ENCODE peak calls at places on chromosomes 3 and 15, in ten cellular contexts. One of them, this sample, is unnamed.

GRCh38 chr3:14620512-14620911 is 31.1 kb upstream of the CCDC174 start:
- DNase-seq in heart left ventricle: no peak
- DNase-seq in natural killer cell: no peak
- DNase-seq in HFF-Myc: no peak
- DNase-seq in endodermal cell: peak; percentile 80
- DNase-seq in fibroblast of lung: no peak
- DNase-seq in breast epithelium: no peak
- DNase-seq in colonic mucosa: no peak
- DNase-seq in tibial nerve: no peak
- DNase-seq in A549: no peak
- DNase-seq in this sample: no peak

GRCh38 chr3:138593488-138594149 is 441 bp downstream of the CEP70 start:
- DNase-seq in colonic mucosa: peak; percentile 35
- DNase-seq in fibroblast of lung: no peak
- DNase-seq in tibial nerve: no peak
- DNase-seq in endodermal cell: peak; percentile 73
- DNase-seq in HFF-Myc: no peak
- DNase-seq in heart left ventricle: no peak
- DNase-seq in breast epithelium: no peak
- DNase-seq in A549: no peak
- DNase-seq in natural killer cell: no peak
- DNase-seq in this sample: no peak

GRCh38 chr3:151816091-151816604 is 2.2 kb downstream of the AADAC start:
- DNase-seq in natural killer cell: no peak
- DNase-seq in breast epithelium: no peak
- DNase-seq in tibial nerve: no peak
- DNase-seq in A549: peak; percentile 72
- DNase-seq in HFF-Myc: no peak
- DNase-seq in endodermal cell: peak; percentile 52
- DNase-seq in colonic mucosa: peak; percentile 27
- DNase-seq in fibroblast of lung: peak; percentile 83
- DNase-seq in heart left ventricle: no peak
- DNase-seq in this sample: no peak

GRCh38 chr3:125202197-125202596 is 10.4 kb downstream of the SLC12A8 start:
- DNase-seq in heart left ventricle: no peak
- DNase-seq in fibroblast of lung: no peak
- DNase-seq in A549: peak; percentile 19
- DNase-seq in tibial nerve: no peak
- DNase-seq in colonic mucosa: no peak
- DNase-seq in HFF-Myc: no peak
- DNase-seq in natural killer cell: no peak
- DNase-seq in breast epithelium: no peak
- DNase-seq in endodermal cell: no peak
- DNase-seq in this sample: peak; percentile 58

GRCh38 chr3:190346541-190346940 is 24.3 kb upstream of the CLDN1 start:
- DNase-seq in breast epithelium: no peak
- DNase-seq in colonic mucosa: no peak
- DNase-seq in endodermal cell: no peak
- DNase-seq in tibial nerve: no peak
- DNase-seq in A549: no peak
- DNase-seq in natural killer cell: no peak
- DNase-seq in heart left ventricle: no peak
- DNase-seq in fibroblast of lung: peak; percentile 39
- DNase-seq in HFF-Myc: no peak
- DNase-seq in this sample: no peak

GRCh38 chr15:65821070-65821469 is 29.0 kb upstream of the DENND4A start:
- DNase-seq in A549: no peak
- DNase-seq in breast epithelium: no peak
- DNase-seq in heart left ventricle: no peak
- DNase-seq in endodermal cell: no peak
- DNase-seq in HFF-Myc: no peak
- DNase-seq in tibial nerve: no peak
- DNase-seq in natural killer cell: no peak
- DNase-seq in colonic mucosa: no peak
- DNase-seq in fibroblast of lung: no peak
- DNase-seq in this sample: peak; percentile 28

GRCh38 chr3:113623827-113624226 is 72.6 kb downstream of the USF3 start:
- DNase-seq in colonic mucosa: no peak
- DNase-seq in HFF-Myc: no peak
- DNase-seq in A549: no peak
- DNase-seq in endodermal cell: no peak
- DNase-seq in natural killer cell: no peak
- DNase-seq in tibial nerve: no peak
- DNase-seq in heart left ventricle: no peak
- DNase-seq in fibroblast of lung: no peak
- DNase-seq in breast epithelium: no peak
- DNase-seq in this sample: no peak

GRCh38 chr3:124467980-124468902 is 262.0 kb upstream of the UMPS start:
- DNase-seq in tibial nerve: peak; percentile 10
- DNase-seq in heart left ventricle: peak; percentile 15
- DNase-seq in natural killer cell: no peak
- DNase-seq in endodermal cell: peak; percentile 90
- DNase-seq in colonic mucosa: peak; percentile 60
- DNase-seq in fibroblast of lung: peak; percentile 26
- DNase-seq in HFF-Myc: no peak
- DNase-seq in A549: peak; percentile 44
- DNase-seq in breast epithelium: no peak
- DNase-seq in this sample: peak; percentile 68

GRCh38 chr3:13121553-13122001 is 48.3 kb upstream of the IQSEC1 start:
- DNase-seq in A549: no peak
- DNase-seq in fibroblast of lung: no peak
- DNase-seq in colonic mucosa: no peak
- DNase-seq in HFF-Myc: no peak
- DNase-seq in endodermal cell: peak; percentile 81
- DNase-seq in natural killer cell: no peak
- DNase-seq in heart left ventricle: no peak
- DNase-seq in tibial nerve: no peak
- DNase-seq in breast epithelium: no peak
- DNase-seq in this sample: no peak

GRCh38 chr3:52792413-52792812 is 2.2 kb upstream of the ITIH3 start:
- DNase-seq in heart left ventricle: no peak
- DNase-seq in tibial nerve: no peak
- DNase-seq in natural killer cell: no peak
- DNase-seq in colonic mucosa: no peak
- DNase-seq in HFF-Myc: no peak
- DNase-seq in fibroblast of lung: no peak
- DNase-seq in A549: no peak
- DNase-seq in endodermal cell: peak; percentile 82
- DNase-seq in breast epithelium: no peak
- DNase-seq in this sample: no peak
- TF ChIP-seq CTCF in heart left ventricle: no peak
- TF ChIP-seq CTCF in tibial nerve: no peak
- TF ChIP-seq CTCF in natural killer cell: no peak
- TF ChIP-seq CTCF in colonic mucosa: no peak
- TF ChIP-seq CTCF in HFF-Myc: peak; percentile 28
- TF ChIP-seq CTCF in fibroblast of lung: no peak
- TF ChIP-seq CTCF in A549: no peak
- TF ChIP-seq CTCF in endodermal cell: peak; percentile 77
- TF ChIP-seq CTCF in breast epithelium: no peak
- TF ChIP-seq CTCF in this sample: no peak

GRCh38 chr3:19471147-19471546 is 322.8 kb downstream of the KCNH8 start:
- DNase-seq in tibial nerve: no peak
- DNase-seq in heart left ventricle: no peak
- DNase-seq in breast epithelium: no peak
- DNase-seq in HFF-Myc: no peak
- DNase-seq in natural killer cell: no peak
- DNase-seq in A549: no peak
- DNase-seq in fibroblast of lung: no peak
- DNase-seq in colonic mucosa: no peak
- DNase-seq in endodermal cell: no peak
- DNase-seq in this sample: no peak

GRCh38 chr3:19474169-19474568 is 325.9 kb downstream of the KCNH8 start:
- DNase-seq in endodermal cell: no peak
- DNase-seq in A549: no peak
- DNase-seq in fibroblast of lung: no peak
- DNase-seq in tibial nerve: no peak
- DNase-seq in HFF-Myc: no peak
- DNase-seq in breast epithelium: no peak
- DNase-seq in colonic mucosa: no peak
- DNase-seq in heart left ventricle: no peak
- DNase-seq in natural killer cell: no peak
- DNase-seq in this sample: no peak

DNA sequence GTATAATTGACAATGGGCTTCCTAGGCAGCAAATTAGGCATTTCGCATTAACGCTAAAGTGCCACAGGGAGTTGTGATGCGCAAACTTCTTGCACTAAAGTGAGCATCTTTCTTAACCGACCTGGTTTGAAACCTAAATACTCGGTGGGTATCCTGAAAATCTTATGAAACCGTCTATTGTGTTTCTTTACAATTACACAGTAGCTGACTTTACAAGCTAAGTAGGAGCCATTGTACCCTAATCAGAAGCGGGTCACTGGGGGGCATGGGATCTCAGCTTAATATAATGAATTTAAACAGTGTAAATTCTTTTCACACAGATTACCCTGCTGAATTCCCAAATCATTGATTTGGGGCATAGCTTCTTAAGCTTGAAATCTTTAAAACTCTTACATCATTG is 328.0 kb downstream of the KCNH8 start:
- DNase-seq in colonic mucosa: no peak
- DNase-seq in breast epithelium: no peak
- DNase-seq in fibroblast of lung: no peak
- DNase-seq in heart left ventricle: no peak
- DNase-seq in natural killer cell: no peak
- DNase-seq in HFF-Myc: no peak
- DNase-seq in A549: no peak
- DNase-seq in tibial nerve: no peak
- DNase-seq in endodermal cell: no peak
- DNase-seq in this sample: no peak
- TF ChIP-seq CTCF in colonic mucosa: no peak
- TF ChIP-seq CTCF in breast epithelium: no peak
- TF ChIP-seq CTCF in fibroblast of lung: no peak
- TF ChIP-seq CTCF in heart left ventricle: no peak
- TF ChIP-seq CTCF in natural killer cell: no peak
- TF ChIP-seq CTCF in HFF-Myc: no peak
- TF ChIP-seq CTCF in A549: no peak
- TF ChIP-seq CTCF in tibial nerve: no peak
- TF ChIP-seq CTCF in endodermal cell: no peak
- TF ChIP-seq CTCF in this sample: no peak

DNA sequence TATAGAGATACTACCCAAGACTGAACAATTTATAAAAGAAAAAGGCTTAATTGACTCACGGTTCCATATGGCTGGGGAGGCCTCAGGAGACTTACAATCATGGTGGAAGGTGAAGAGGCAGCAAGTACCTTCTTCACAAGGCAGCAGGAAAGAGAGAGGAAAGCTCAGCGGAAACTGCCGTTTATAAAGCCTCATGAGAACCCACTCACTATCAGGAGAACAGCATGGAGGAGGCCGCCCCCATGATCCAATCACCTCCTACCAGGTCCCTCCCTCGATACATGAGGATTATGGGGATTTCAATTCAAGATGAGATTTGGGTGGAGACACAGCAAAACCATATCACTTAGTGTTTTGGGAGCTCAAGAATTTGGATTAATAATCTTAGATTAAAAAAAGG is 240.2 kb downstream of the UACA start:
- DNase-seq in A549: no peak
- DNase-seq in tibial nerve: no peak
- DNase-seq in breast epithelium: no peak
- DNase-seq in natural killer cell: no peak
- DNase-seq in endodermal cell: peak; percentile 25
- DNase-seq in colonic mucosa: no peak
- DNase-seq in heart left ventricle: no peak
- DNase-seq in HFF-Myc: no peak
- DNase-seq in fibroblast of lung: no peak
- DNase-seq in this sample: no peak
- TF ChIP-seq CTCF in A549: no peak
- TF ChIP-seq CTCF in tibial nerve: no peak
- TF ChIP-seq CTCF in breast epithelium: no peak
- TF ChIP-seq CTCF in natural killer cell: no peak
- TF ChIP-seq CTCF in endodermal cell: no peak
- TF ChIP-seq CTCF in colonic mucosa: no peak
- TF ChIP-seq CTCF in heart left ventricle: no peak
- TF ChIP-seq CTCF in HFF-Myc: no peak
- TF ChIP-seq CTCF in fibroblast of lung: no peak
- TF ChIP-seq CTCF in this sample: no peak

GRCh38 chr3:177591371-177591770 is 394.1 kb upstream of the TBL1XR1 start:
- DNase-seq in fibroblast of lung: no peak
- DNase-seq in tibial nerve: peak; percentile 42
- DNase-seq in natural killer cell: peak; percentile 19
- DNase-seq in heart left ventricle: no peak
- DNase-seq in A549: no peak
- DNase-seq in endodermal cell: no peak
- DNase-seq in colonic mucosa: no peak
- DNase-seq in HFF-Myc: no peak
- DNase-seq in breast epithelium: no peak
- DNase-seq in this sample: no peak
- TF ChIP-seq CTCF in fibroblast of lung: no peak
- TF ChIP-seq CTCF in tibial nerve: no peak
- TF ChIP-seq CTCF in natural killer cell: no peak
- TF ChIP-seq CTCF in heart left ventricle: no peak
- TF ChIP-seq CTCF in A549: no peak
- TF ChIP-seq CTCF in endodermal cell: no peak
- TF ChIP-seq CTCF in colonic mucosa: no peak
- TF ChIP-seq CTCF in HFF-Myc: no peak
- TF ChIP-seq CTCF in breast epithelium: no peak
- TF ChIP-seq CTCF in this sample: no peak